ENCODE peak calls at places on chromosome 22, in eight cellular contexts. One of them, this sample, is unnamed.

GRCh38 chr22:26364066-26365015 is 64.7 kb upstream of the ASPHD2 start:
- DNase-seq in heart left ventricle: peak
- DNase-seq in omental fat pad: no peak
- DNase-seq in CD4-positive, alpha-beta T cell: peak
- DNase-seq in breast epithelium: no peak
- DNase-seq in choroid plexus epithelial cell: peak
- DNase-seq in CD8-positive, alpha-beta T cell: peak
- DNase-seq in tibial artery: peak
- DNase-seq in this sample: no peak

GRCh38 chr22:50301581-50301991 is 5.9 kb downstream of the PLXNB2 start:
- DNase-seq in heart left ventricle: no peak
- DNase-seq in breast epithelium: no peak
- DNase-seq in choroid plexus epithelial cell: no peak
- DNase-seq in omental fat pad: no peak
- DNase-seq in CD4-positive, alpha-beta T cell: no peak
- DNase-seq in tibial artery: no peak
- DNase-seq in CD8-positive, alpha-beta T cell: no peak
- DNase-seq in this sample: no peak

GRCh38 chr22:50673231-50674126 is 856 bp downstream of the SHANK3 start:
- DNase-seq in omental fat pad: no peak
- DNase-seq in CD8-positive, alpha-beta T cell: no peak
- DNase-seq in CD4-positive, alpha-beta T cell: no peak
- DNase-seq in tibial artery: no peak
- DNase-seq in choroid plexus epithelial cell: no peak
- DNase-seq in heart left ventricle: no peak
- DNase-seq in breast epithelium: no peak
- DNase-seq in this sample: no peak

GRCh38 chr22:30822216-30823014 is 127.7 kb downstream of the OSBP2 start:
- DNase-seq in heart left ventricle: no peak
- DNase-seq in tibial artery: no peak
- DNase-seq in omental fat pad: no peak
- DNase-seq in breast epithelium: no peak
- DNase-seq in CD8-positive, alpha-beta T cell: no peak
- DNase-seq in CD4-positive, alpha-beta T cell: no peak
- DNase-seq in choroid plexus epithelial cell: no peak
- DNase-seq in this sample: no peak

GRCh38 chr22:20182378-20182777 is 31.5 kb upstream of the CCDC188 start:
- DNase-seq in CD4-positive, alpha-beta T cell: no peak
- DNase-seq in CD8-positive, alpha-beta T cell: no peak
- DNase-seq in choroid plexus epithelial cell: no peak
- DNase-seq in tibial artery: no peak
- DNase-seq in heart left ventricle: no peak
- DNase-seq in breast epithelium: no peak
- DNase-seq in omental fat pad: no peak
- DNase-seq in this sample: no peak

GRCh38 chr22:48152154-48152775 is 1389.8 kb downstream of the TBC1D22A start:
- DNase-seq in omental fat pad: no peak
- DNase-seq in choroid plexus epithelial cell: no peak
- DNase-seq in CD4-positive, alpha-beta T cell: no peak
- DNase-seq in tibial artery: no peak
- DNase-seq in breast epithelium: no peak
- DNase-seq in CD8-positive, alpha-beta T cell: no peak
- DNase-seq in heart left ventricle: no peak
- DNase-seq in this sample: no peak

GRCh38 chr22:29345932-29346331 is 30.4 kb upstream of the RASL10A start:
- DNase-seq in omental fat pad: no peak
- DNase-seq in tibial artery: no peak
- DNase-seq in heart left ventricle: no peak
- DNase-seq in breast epithelium: no peak
- DNase-seq in CD8-positive, alpha-beta T cell: no peak
- DNase-seq in choroid plexus epithelial cell: peak
- DNase-seq in CD4-positive, alpha-beta T cell: no peak
- DNase-seq in this sample: no peak

GRCh38 chr22:50177537-50178470 is 7.3 kb downstream of the PANX2 start:
- DNase-seq in heart left ventricle: no peak
- DNase-seq in tibial artery: no peak
- DNase-seq in breast epithelium: no peak
- DNase-seq in CD8-positive, alpha-beta T cell: no peak
- DNase-seq in choroid plexus epithelial cell: no peak
- DNase-seq in omental fat pad: no peak
- DNase-seq in CD4-positive, alpha-beta T cell: no peak
- DNase-seq in this sample: no peak

GRCh38 chr22:38046070-38046748 is 11.0 kb upstream of the PICK1 start:
- DNase-seq in tibial artery: no peak
- DNase-seq in CD8-positive, alpha-beta T cell: no peak
- DNase-seq in omental fat pad: no peak
- DNase-seq in heart left ventricle: no peak
- DNase-seq in breast epithelium: no peak
- DNase-seq in CD4-positive, alpha-beta T cell: no peak
- DNase-seq in choroid plexus epithelial cell: no peak
- DNase-seq in this sample: no peak

GRCh38 chr22:20159088-20159487 is 8.2 kb upstream of the CCDC188 start:
- DNase-seq in omental fat pad: no peak
- DNase-seq in breast epithelium: no peak
- DNase-seq in choroid plexus epithelial cell: no peak
- DNase-seq in heart left ventricle: no peak
- DNase-seq in tibial artery: no peak
- DNase-seq in CD4-positive, alpha-beta T cell: no peak
- DNase-seq in CD8-positive, alpha-beta T cell: no peak
- DNase-seq in this sample: no peak

GRCh38 chr22:49460662-49461371 is 366.9 kb downstream of the BRD1 start:
- DNase-seq in tibial artery: no peak
- DNase-seq in heart left ventricle: no peak
- DNase-seq in CD4-positive, alpha-beta T cell: no peak
- DNase-seq in breast epithelium: no peak
- DNase-seq in omental fat pad: no peak
- DNase-seq in CD8-positive, alpha-beta T cell: no peak
- DNase-seq in choroid plexus epithelial cell: no peak
- DNase-seq in this sample: no peak

GRCh38 chr22:46813816-46814597 is 51.6 kb downstream of the TBC1D22A start:
- DNase-seq in tibial artery: no peak
- DNase-seq in CD8-positive, alpha-beta T cell: no peak
- DNase-seq in omental fat pad: no peak
- DNase-seq in CD4-positive, alpha-beta T cell: no peak
- DNase-seq in breast epithelium: no peak
- DNase-seq in heart left ventricle: no peak
- DNase-seq in choroid plexus epithelial cell: peak
- DNase-seq in this sample: no peak

GRCh38 chr22:37313376-37314314 is 31.3 kb downstream of the CYTH4 start:
- DNase-seq in tibial artery: no peak
- DNase-seq in CD4-positive, alpha-beta T cell: no peak
- DNase-seq in breast epithelium: no peak
- DNase-seq in CD8-positive, alpha-beta T cell: no peak
- DNase-seq in omental fat pad: no peak
- DNase-seq in heart left ventricle: no peak
- DNase-seq in choroid plexus epithelial cell: no peak
- DNase-seq in this sample: no peak

GRCh38 chr22:36770116-36770945 is 5.6 kb downstream of the IFT27 start:
- DNase-seq in omental fat pad: peak
- DNase-seq in tibial artery: no peak
- DNase-seq in heart left ventricle: no peak
- DNase-seq in CD4-positive, alpha-beta T cell: no peak
- DNase-seq in breast epithelium: peak
- DNase-seq in CD8-positive, alpha-beta T cell: no peak
- DNase-seq in choroid plexus epithelial cell: peak
- DNase-seq in this sample: no peak

GRCh38 chr22:40190501-40190900 is 12.8 kb downstream of the TNRC6B start:
- DNase-seq in tibial artery: no peak
- DNase-seq in CD8-positive, alpha-beta T cell: no peak
- DNase-seq in CD4-positive, alpha-beta T cell: no peak
- DNase-seq in breast epithelium: no peak
- DNase-seq in omental fat pad: no peak
- DNase-seq in choroid plexus epithelial cell: no peak
- DNase-seq in heart left ventricle: no peak
- DNase-seq in this sample: no peak
- TF ChIP-seq CTCF in tibial artery: no peak
- TF ChIP-seq CTCF in CD8-positive, alpha-beta T cell: no peak
- TF ChIP-seq CTCF in CD4-positive, alpha-beta T cell: no peak
- TF ChIP-seq CTCF in breast epithelium: no peak
- TF ChIP-seq CTCF in omental fat pad: no peak
- TF ChIP-seq CTCF in choroid plexus epithelial cell: no peak
- TF ChIP-seq CTCF in heart left ventricle: no peak
- TF ChIP-seq CTCF in this sample: no peak

DNA sequence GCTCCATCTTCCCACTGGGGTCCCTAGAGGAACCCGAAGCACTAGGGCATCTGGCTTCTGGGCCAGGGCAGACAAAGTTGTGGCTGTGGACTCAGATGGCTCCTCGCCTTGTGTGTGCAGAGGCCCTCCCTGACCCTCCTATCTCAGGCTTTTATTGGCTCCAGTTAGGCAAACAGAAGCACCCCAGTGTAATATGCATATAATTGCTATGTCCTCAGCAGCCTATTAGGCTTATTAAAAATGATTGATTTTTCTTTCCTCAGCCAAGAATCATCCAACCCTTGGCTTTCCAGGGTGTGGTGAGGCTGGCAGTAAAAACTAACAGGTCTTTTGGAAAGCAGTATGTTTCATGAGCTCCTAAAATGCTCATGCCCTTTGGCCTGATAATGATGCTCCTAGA is 22.3 kb downstream of the UPB1 start:
- DNase-seq in CD8-positive, alpha-beta T cell: no peak
- DNase-seq in CD4-positive, alpha-beta T cell: no peak
- DNase-seq in heart left ventricle: no peak
- DNase-seq in omental fat pad: no peak
- DNase-seq in breast epithelium: no peak
- DNase-seq in choroid plexus epithelial cell: no peak
- DNase-seq in tibial artery: no peak
- DNase-seq in this sample: no peak
- TF ChIP-seq CTCF in CD8-positive, alpha-beta T cell: no peak
- TF ChIP-seq CTCF in CD4-positive, alpha-beta T cell: no peak
- TF ChIP-seq CTCF in heart left ventricle: no peak
- TF ChIP-seq CTCF in omental fat pad: no peak
- TF ChIP-seq CTCF in breast epithelium: no peak
- TF ChIP-seq CTCF in choroid plexus epithelial cell: no peak
- TF ChIP-seq CTCF in tibial artery: no peak
- TF ChIP-seq CTCF in this sample: no peak

DNA sequence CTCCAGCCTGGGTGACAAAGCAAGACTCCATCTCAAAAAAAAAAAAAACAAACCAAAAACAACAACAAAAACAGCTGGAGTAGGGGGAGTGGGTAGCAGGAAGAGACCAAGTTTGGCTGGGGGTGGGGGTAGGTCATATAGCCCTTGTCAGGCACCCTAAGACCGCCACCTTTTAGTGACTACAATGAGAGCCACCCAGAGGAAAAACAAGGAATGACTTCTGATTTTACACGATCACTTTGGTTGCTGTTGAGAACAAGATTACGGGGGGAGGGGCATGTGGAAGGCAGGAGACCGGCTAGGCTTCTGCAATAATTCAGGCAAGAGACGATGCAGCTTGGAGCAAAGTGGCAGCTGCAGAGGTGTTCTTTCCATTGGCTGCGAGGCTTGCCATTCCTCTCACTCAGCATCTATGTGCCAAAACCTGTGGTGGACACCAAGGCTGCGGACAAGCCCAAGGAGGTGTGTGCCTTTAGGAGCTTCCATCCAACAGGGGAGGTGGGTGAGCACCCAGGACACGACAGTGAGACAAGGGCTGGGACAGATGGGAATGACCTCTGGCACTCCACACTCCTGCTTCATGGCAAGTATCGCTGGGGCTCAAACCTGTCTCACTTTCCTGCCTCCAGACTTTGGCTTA is 1.7 kb downstream of the RPS19BP1 start:
- DNase-seq in CD8-positive, alpha-beta T cell: no peak
- DNase-seq in choroid plexus epithelial cell: peak
- DNase-seq in heart left ventricle: no peak
- DNase-seq in breast epithelium: no peak
- DNase-seq in tibial artery: no peak
- DNase-seq in CD4-positive, alpha-beta T cell: no peak
- DNase-seq in omental fat pad: no peak
- DNase-seq in this sample: no peak
- TF ChIP-seq CTCF in CD8-positive, alpha-beta T cell: no peak
- TF ChIP-seq CTCF in choroid plexus epithelial cell: peak
- TF ChIP-seq CTCF in heart left ventricle: no peak
- TF ChIP-seq CTCF in breast epithelium: no peak
- TF ChIP-seq CTCF in tibial artery: no peak
- TF ChIP-seq CTCF in CD4-positive, alpha-beta T cell: no peak
- TF ChIP-seq CTCF in omental fat pad: no peak
- TF ChIP-seq CTCF in this sample: no peak

GRCh38 chr22:23533328-23533762 is 46.7 kb downstream of the IGLL1 start:
- DNase-seq in omental fat pad: no peak
- DNase-seq in choroid plexus epithelial cell: peak
- DNase-seq in tibial artery: peak
- DNase-seq in CD4-positive, alpha-beta T cell: no peak
- DNase-seq in breast epithelium: peak
- DNase-seq in CD8-positive, alpha-beta T cell: no peak
- DNase-seq in heart left ventricle: no peak
- DNase-seq in this sample: no peak
- TF ChIP-seq CTCF in omental fat pad: no peak
- TF ChIP-seq CTCF in choroid plexus epithelial cell: peak
- TF ChIP-seq CTCF in tibial artery: no peak
- TF ChIP-seq CTCF in CD4-positive, alpha-beta T cell: no peak
- TF ChIP-seq CTCF in breast epithelium: peak
- TF ChIP-seq CTCF in CD8-positive, alpha-beta T cell: no peak
- TF ChIP-seq CTCF in heart left ventricle: no peak
- TF ChIP-seq CTCF in this sample: no peak

GRCh38 chr22:39623603-39624500 is 53.3 kb downstream of the CACNA1I start:
- DNase-seq in heart left ventricle: no peak
- DNase-seq in omental fat pad: no peak
- DNase-seq in breast epithelium: no peak
- DNase-seq in CD4-positive, alpha-beta T cell: no peak
- DNase-seq in choroid plexus epithelial cell: no peak
- DNase-seq in tibial artery: no peak
- DNase-seq in CD8-positive, alpha-beta T cell: no peak
- DNase-seq in this sample: no peak

GRCh38 chr22:39621826-39622225 is 51.3 kb downstream of the CACNA1I start:
- DNase-seq in tibial artery: no peak
- DNase-seq in choroid plexus epithelial cell: no peak
- DNase-seq in CD4-positive, alpha-beta T cell: no peak
- DNase-seq in CD8-positive, alpha-beta T cell: no peak
- DNase-seq in heart left ventricle: no peak
- DNase-seq in breast epithelium: no peak
- DNase-seq in omental fat pad: no peak
- DNase-seq in this sample: no peak

GRCh38 chr22:39624501-39624821 is 53.9 kb downstream of the CACNA1I start:
- DNase-seq in heart left ventricle: no peak
- DNase-seq in CD8-positive, alpha-beta T cell: no peak
- DNase-seq in breast epithelium: no peak
- DNase-seq in choroid plexus epithelial cell: peak
- DNase-seq in omental fat pad: no peak
- DNase-seq in tibial artery: no peak
- DNase-seq in CD4-positive, alpha-beta T cell: no peak
- DNase-seq in this sample: no peak

GRCh38 chr22:39620924-39621690 is 50.6 kb downstream of the CACNA1I start:
- DNase-seq in choroid plexus epithelial cell: no peak
- DNase-seq in CD4-positive, alpha-beta T cell: no peak
- DNase-seq in omental fat pad: no peak
- DNase-seq in breast epithelium: no peak
- DNase-seq in CD8-positive, alpha-beta T cell: no peak
- DNase-seq in tibial artery: no peak
- DNase-seq in heart left ventricle: no peak
- DNase-seq in this sample: no peak

DNA sequence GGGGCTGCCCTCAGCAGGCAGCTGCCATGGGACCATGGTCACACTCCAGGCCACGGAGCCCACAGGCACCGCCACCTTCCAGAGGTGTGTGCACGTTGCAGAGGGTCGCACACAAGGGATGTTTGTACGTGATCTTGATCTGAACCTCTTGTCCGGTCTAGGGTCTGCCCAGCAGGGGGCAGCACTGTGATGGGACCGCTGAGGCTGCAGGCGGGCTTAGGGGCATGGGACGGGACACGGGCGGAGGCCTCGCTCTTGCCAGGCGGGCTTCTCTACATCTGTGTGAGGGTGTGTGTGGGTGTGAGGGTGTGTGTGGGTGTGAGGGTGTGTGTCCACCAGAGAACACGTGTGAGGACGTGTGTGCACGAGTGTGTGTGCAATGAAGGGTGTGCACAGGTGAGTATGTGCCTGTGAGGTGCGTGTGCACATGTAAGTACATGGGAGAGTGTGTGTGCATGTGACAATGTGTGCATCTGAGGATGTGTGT is 52.4 kb downstream of the CACNA1I start:
- DNase-seq in CD4-positive, alpha-beta T cell: peak
- DNase-seq in breast epithelium: no peak
- DNase-seq in omental fat pad: peak
- DNase-seq in heart left ventricle: peak
- DNase-seq in choroid plexus epithelial cell: peak
- DNase-seq in tibial artery: no peak
- DNase-seq in CD8-positive, alpha-beta T cell: peak
- DNase-seq in this sample: peak
- TF ChIP-seq CTCF in CD4-positive, alpha-beta T cell: peak
- TF ChIP-seq CTCF in breast epithelium: no peak
- TF ChIP-seq CTCF in omental fat pad: no peak
- TF ChIP-seq CTCF in heart left ventricle: peak
- TF ChIP-seq CTCF in choroid plexus epithelial cell: peak
- TF ChIP-seq CTCF in tibial artery: peak
- TF ChIP-seq CTCF in CD8-positive, alpha-beta T cell: peak
- TF ChIP-seq CTCF in this sample: no peak

This sample was measured in lower leg skin.